ENCODE peak calls at places on chromosomes 1 and 21, in four cellular contexts. X is brain microvascular endothelial cell, C is OCI-LY7, Y is stomach. N is an unnamed sample.

GRCh38 chr1:26666855-26667254 is 29.0 kb upstream of the ARID1A start:
- DNase-seq in X (no peak), C (no peak), Y (no peak), N (no peak)

GRCh38 chr1:244054924-244055263 is 3.8 kb downstream of the ZBTB18 start:
- DNase-seq in X (no peak), C (no peak), Y (no peak), N (no peak)

GRCh38 chr1:202958544-202959275 is 598 bp upstream of the ADIPOR1 start:
- DNase-seq in X (no peak), C (no peak), Y (no peak), N (no peak)

GRCh38 chr1:89516055-89516454 is 8.6 kb upstream of the LRRC8B start:
- DNase-seq in X (peak; percentile 73), C (no peak), Y (no peak), N (no peak)

GRCh38 chr1:237736372-237737029 is 154.2 kb downstream of the ZP4 start:
- DNase-seq in X (peak; percentile 3), C (peak; percentile 32), Y (no peak), N (no peak)

GRCh38 chr1:64469614-64469976 is 334 bp upstream of the CACHD1 start:
- DNase-seq in X (no peak), C (no peak), Y (peak; percentile 28), N (no peak)

GRCh38 chr1:211908453-211908852 is 77.9 kb upstream of the LPGAT1 start:
- DNase-seq in X (no peak), C (no peak), Y (no peak), N (no peak)

GRCh38 chr1:234111458-234112142 is 207.1 kb downstream of the SLC35F3 start:
- DNase-seq in X (peak; percentile 7), C (no peak), Y (no peak), N (no peak)

GRCh38 chr1:116724765-116725375 is 29.4 kb upstream of the CD2 start:
- DNase-seq in X (peak; percentile 63), C (peak; percentile 81), Y (peak; percentile 69), N (peak; percentile 22)

GRCh38 chr1:227886503-227886961 is 61.2 kb downstream of the WNT9A start:
- DNase-seq in X (no peak), C (no peak), Y (peak; percentile 21), N (no peak)

GRCh38 chr1:3432306-3432705 is 22.2 kb upstream of the ARHGEF16 start:
- DNase-seq in X (no peak), C (no peak), Y (no peak), N (no peak)

GRCh38 chr1:3431686-3432085 is 22.8 kb upstream of the ARHGEF16 start:
- DNase-seq in X (no peak), C (no peak), Y (no peak), N (no peak)

GRCh38 chr1:3430406-3430805 is 24.1 kb upstream of the ARHGEF16 start:
- DNase-seq in X (no peak), C (no peak), Y (no peak), N (no peak)

GRCh38 chr1:3430820-3431219 is 23.6 kb upstream of the ARHGEF16 start:
- DNase-seq in X (no peak), C (no peak), Y (no peak), N (no peak)

GRCh38 chr1:3431266-3431665 is 23.2 kb upstream of the ARHGEF16 start:
- DNase-seq in X (no peak), C (no peak), Y (no peak), N (no peak)
- TF ChIP-seq CTCF in X (peak; percentile 61), C (peak; percentile 49), Y (no peak), N (peak; percentile 4)

GRCh38 chr1:85654066-85654782 is 54.0 kb downstream of the ZNHIT6 start:
- DNase-seq in X (peak; percentile 39), C (no peak), Y (no peak), N (no peak)
- TF ChIP-seq CTCF in X (no peak), C (no peak), Y (no peak), N (no peak)

DNA sequence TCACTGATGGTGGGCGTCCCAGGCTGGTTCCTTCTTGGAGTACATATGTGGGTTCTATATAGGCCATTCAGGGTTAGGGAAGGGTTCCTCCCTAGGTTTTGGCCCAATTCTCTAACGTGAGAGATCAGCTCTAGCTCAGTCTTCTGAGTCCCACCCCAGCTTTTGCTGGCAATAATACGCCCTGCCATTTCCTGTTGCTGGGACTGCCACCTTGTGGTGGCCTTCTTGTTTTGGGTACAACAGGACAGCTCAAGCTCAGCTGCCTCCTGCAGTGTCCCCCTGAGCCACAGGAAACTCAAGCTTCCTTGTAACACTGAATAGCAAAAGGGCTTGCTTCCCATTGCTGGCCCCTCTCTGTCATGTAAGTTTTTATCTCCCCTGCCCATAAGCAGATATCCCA is 77.8 kb downstream of the BACH1 start:
- DNase-seq in X (peak; percentile 15), C (peak; percentile 69), Y (peak; percentile 33), N (no peak)
- TF ChIP-seq CTCF in X (peak; percentile 73), C (peak; percentile 78), Y (peak; percentile 11), N (peak; percentile 17)

GRCh38 chr1:155978325-155978972 is at the start of gene ARHGEF2:
- DNase-seq in X (no peak), C (peak; percentile 94), Y (peak; percentile 77), N (no peak)
- TF ChIP-seq CTCF in X (peak; percentile 59), C (peak; percentile 70), Y (no peak), N (peak; percentile 27)

GRCh38 chr21:28445081-28445830 is 547.4 kb downstream of the LTN1 start:
- DNase-seq in X (peak; percentile 52), C (no peak), Y (no peak), N (no peak)
- TF ChIP-seq CTCF in X (no peak), C (no peak), Y (no peak), N (no peak)

GRCh38 chr21:44850905-44851657 is 22.4 kb downstream of the PTTG1IP start:
- DNase-seq in X (no peak), C (no peak), Y (no peak), N (no peak)
- TF ChIP-seq CTCF in X (no peak), C (no peak), Y (no peak), N (no peak)

DNA sequence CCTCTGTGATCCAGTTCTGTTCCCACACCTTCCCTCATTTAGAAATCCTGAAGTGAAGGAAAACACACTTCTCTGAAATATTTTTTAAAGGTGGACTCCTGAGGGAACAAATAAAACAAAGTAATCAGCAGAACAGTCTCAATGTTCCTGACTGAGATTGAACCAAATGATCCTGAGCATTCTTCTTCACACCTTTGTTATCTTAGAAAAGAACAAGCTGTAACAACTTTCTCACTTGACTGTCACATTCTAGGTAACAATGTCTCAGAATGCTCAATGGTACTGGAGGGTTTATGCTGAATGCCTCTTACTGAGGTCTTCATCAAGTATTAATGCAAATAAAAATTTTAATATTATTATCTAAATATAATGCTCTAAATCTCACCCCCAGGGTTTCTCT is 40.4 kb upstream of the RGS2 start:
- DNase-seq in X (no peak), C (no peak), Y (no peak), N (no peak)
- TF ChIP-seq CTCF in X (no peak), C (no peak), Y (no peak), N (no peak)